ENCODE peak calls at places on chromosomes 5 and 9, in four cellular contexts. One of them, this sample, is unnamed.

GRCh38 chr9:71909887-71910601 is 949 bp downstream of the ABHD17B start:
- DNase-seq in esophagus muscularis mucosa: peak
- DNase-seq in breast epithelium: peak
- DNase-seq in mammary epithelial cell: peak
- DNase-seq in this sample: peak

GRCh38 chr5:27855491-27855890 is 817.1 kb upstream of the CDH9 start:
- DNase-seq in mammary epithelial cell: peak
- DNase-seq in breast epithelium: no peak
- DNase-seq in esophagus muscularis mucosa: no peak
- DNase-seq in this sample: no peak

GRCh38 chr9:128835246-128836210 is 5.9 kb upstream of the SPOUT1 start:
- DNase-seq in esophagus muscularis mucosa: no peak
- DNase-seq in mammary epithelial cell: no peak
- DNase-seq in breast epithelium: no peak
- DNase-seq in this sample: no peak

GRCh38 chr5:157893611-157894010 is 34.7 kb upstream of the CLINT1 start:
- DNase-seq in esophagus muscularis mucosa: no peak
- DNase-seq in breast epithelium: no peak
- DNase-seq in mammary epithelial cell: no peak
- DNase-seq in this sample: no peak

GRCh38 chr5:10595678-10596309 is 31.9 kb downstream of the ANKRD33B start:
- DNase-seq in mammary epithelial cell: peak
- DNase-seq in esophagus muscularis mucosa: peak
- DNase-seq in breast epithelium: no peak
- DNase-seq in this sample: no peak

GRCh38 chr5:158773151-158773550 is 326.6 kb downstream of the EBF1 start:
- DNase-seq in breast epithelium: no peak
- DNase-seq in mammary epithelial cell: no peak
- DNase-seq in esophagus muscularis mucosa: no peak
- DNase-seq in this sample: no peak

GRCh38 chr5:7926296-7926695 is 57.3 kb downstream of the MTRR start:
- DNase-seq in mammary epithelial cell: peak
- DNase-seq in breast epithelium: no peak
- DNase-seq in esophagus muscularis mucosa: no peak
- DNase-seq in this sample: no peak

GRCh38 chr9:82549174-82549821 is 513.6 kb downstream of the RASEF start:
- DNase-seq in breast epithelium: no peak
- DNase-seq in esophagus muscularis mucosa: no peak
- DNase-seq in mammary epithelial cell: no peak
- DNase-seq in this sample: no peak

GRCh38 chr5:67792891-67793290 is 422.7 kb upstream of the PIK3R1 start:
- DNase-seq in breast epithelium: no peak
- DNase-seq in esophagus muscularis mucosa: no peak
- DNase-seq in mammary epithelial cell: no peak
- DNase-seq in this sample: no peak

GRCh38 chr9:127793093-127793708 is 7.4 kb downstream of the CDK9 start:
- DNase-seq in breast epithelium: no peak
- DNase-seq in esophagus muscularis mucosa: no peak
- DNase-seq in mammary epithelial cell: no peak
- DNase-seq in this sample: no peak

GRCh38 chr5:79074641-79075040 is 5.1 kb downstream of the BHMT2 start:
- DNase-seq in breast epithelium: no peak
- DNase-seq in mammary epithelial cell: peak
- DNase-seq in esophagus muscularis mucosa: no peak
- DNase-seq in this sample: no peak

GRCh38 chr5:61620660-61621650 is 288.9 kb downstream of the ZSWIM6 start:
- DNase-seq in esophagus muscularis mucosa: no peak
- DNase-seq in breast epithelium: no peak
- DNase-seq in mammary epithelial cell: no peak
- DNase-seq in this sample: no peak

GRCh38 chr9:99000480-99001395 is 57.0 kb downstream of the COL15A1 start:
- DNase-seq in esophagus muscularis mucosa: no peak
- DNase-seq in mammary epithelial cell: peak
- DNase-seq in breast epithelium: no peak
- DNase-seq in this sample: peak

GRCh38 chr9:16133032-16133431 is 580.2 kb downstream of the CCDC171 start:
- DNase-seq in breast epithelium: no peak
- DNase-seq in esophagus muscularis mucosa: no peak
- DNase-seq in mammary epithelial cell: no peak
- DNase-seq in this sample: no peak

GRCh38 chr9:77384406-77384805 is 207.1 kb downstream of the VPS13A start:
- DNase-seq in mammary epithelial cell: peak
- DNase-seq in esophagus muscularis mucosa: no peak
- DNase-seq in breast epithelium: no peak
- DNase-seq in this sample: no peak

GRCh38 chr5:179486596-179487051 is 63.7 kb upstream of the RUFY1 start:
- DNase-seq in mammary epithelial cell: no peak
- DNase-seq in breast epithelium: no peak
- DNase-seq in esophagus muscularis mucosa: no peak
- DNase-seq in this sample: no peak

GRCh38 chr9:117403403-117403811 is 11.4 kb downstream of the ASTN2 start:
- DNase-seq in breast epithelium: no peak
- DNase-seq in esophagus muscularis mucosa: no peak
- DNase-seq in mammary epithelial cell: no peak
- DNase-seq in this sample: no peak

GRCh38 chr9:137383453-137384115 is 39.4 kb downstream of the EXD3 start:
- DNase-seq in esophagus muscularis mucosa: no peak
- DNase-seq in mammary epithelial cell: no peak
- DNase-seq in breast epithelium: no peak
- DNase-seq in this sample: no peak

GRCh38 chr9:111627260-111627963 is 3.7 kb upstream of the DNAJC25 start:
- DNase-seq in esophagus muscularis mucosa: no peak
- DNase-seq in breast epithelium: no peak
- DNase-seq in mammary epithelial cell: no peak
- DNase-seq in this sample: no peak

GRCh38 chr5:176985516-176985915 is 21.1 kb downstream of the UIMC1 start:
- DNase-seq in mammary epithelial cell: no peak
- DNase-seq in esophagus muscularis mucosa: no peak
- DNase-seq in breast epithelium: no peak
- DNase-seq in this sample: no peak

GRCh38 chr5:142508630-142509425 is 177.1 kb downstream of the FGF1 start:
- DNase-seq in esophagus muscularis mucosa: no peak
- DNase-seq in mammary epithelial cell: no peak
- DNase-seq in breast epithelium: no peak
- DNase-seq in this sample: no peak

GRCh38 chr5:179679014-179679674 is 1.7 kb downstream of the CBY3 start:
- DNase-seq in mammary epithelial cell: peak
- DNase-seq in esophagus muscularis mucosa: peak
- DNase-seq in breast epithelium: peak
- DNase-seq in this sample: peak

GRCh38 chr5:96687812-96688453 is 25.8 kb downstream of the CAST start:
- DNase-seq in mammary epithelial cell: no peak
- DNase-seq in esophagus muscularis mucosa: no peak
- DNase-seq in breast epithelium: no peak
- DNase-seq in this sample: no peak

GRCh38 chr5:148733601-148734438 is 79.5 kb upstream of the HTR4 start:
- DNase-seq in mammary epithelial cell: peak
- DNase-seq in breast epithelium: peak
- DNase-seq in esophagus muscularis mucosa: no peak
- DNase-seq in this sample: peak

DNA sequence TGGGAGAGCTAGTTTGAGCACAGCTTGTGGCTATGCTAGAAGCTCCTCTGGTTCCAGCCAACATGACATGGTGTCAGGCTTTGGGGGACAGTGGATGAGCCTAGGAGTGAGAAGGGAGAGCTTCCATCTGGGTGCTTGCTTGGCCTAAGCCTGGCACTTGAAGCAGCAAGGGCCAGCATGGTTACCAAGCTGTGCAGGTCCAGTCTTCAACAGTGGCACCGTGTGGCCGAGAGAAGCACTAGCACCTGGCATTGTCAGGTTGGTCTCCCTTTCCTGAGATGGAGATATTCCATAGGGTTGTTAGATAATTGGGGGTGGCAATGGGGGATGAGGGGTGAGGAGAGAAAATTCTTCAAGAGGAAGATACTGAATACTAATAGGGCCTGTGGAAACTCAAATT is 261.9 kb downstream of the PBX3 start:
- DNase-seq in mammary epithelial cell: no peak
- DNase-seq in breast epithelium: no peak
- DNase-seq in esophagus muscularis mucosa: no peak
- DNase-seq in this sample: no peak
- TF ChIP-seq CTCF in mammary epithelial cell: peak
- TF ChIP-seq CTCF in breast epithelium: no peak
- TF ChIP-seq CTCF in esophagus muscularis mucosa: no peak
- TF ChIP-seq CTCF in this sample: peak

DNA sequence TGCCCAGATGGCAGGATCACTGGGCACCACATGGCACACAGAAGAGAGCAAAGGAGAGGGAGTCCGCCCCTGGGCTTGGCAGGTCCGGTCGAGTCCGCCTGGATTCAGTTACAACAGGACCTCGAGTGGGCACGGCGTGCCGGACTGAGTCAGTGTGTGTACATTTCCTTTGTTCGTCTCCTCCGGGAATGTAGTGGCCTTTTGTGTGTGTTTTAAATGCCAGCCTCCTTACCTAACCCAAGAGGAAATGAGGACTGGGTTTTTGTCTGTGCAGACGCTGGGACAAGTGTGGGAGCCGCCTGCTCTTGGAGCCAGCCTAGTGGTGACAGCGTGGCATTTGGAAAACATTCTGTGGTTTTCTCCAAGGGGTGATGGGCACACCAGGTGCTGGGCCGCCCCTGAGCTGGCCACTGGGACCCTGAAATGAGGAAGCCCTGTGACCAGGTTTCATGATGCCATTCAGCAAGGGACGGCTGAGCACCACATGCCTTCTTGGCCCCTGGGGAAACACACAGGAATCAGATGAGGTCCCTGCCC is 9.6 kb downstream of the NEK6 start:
- DNase-seq in breast epithelium: peak
- DNase-seq in mammary epithelial cell: peak
- DNase-seq in esophagus muscularis mucosa: no peak
- DNase-seq in this sample: no peak
- TF ChIP-seq CTCF in breast epithelium: no peak
- TF ChIP-seq CTCF in mammary epithelial cell: no peak
- TF ChIP-seq CTCF in esophagus muscularis mucosa: no peak
- TF ChIP-seq CTCF in this sample: no peak

DNA sequence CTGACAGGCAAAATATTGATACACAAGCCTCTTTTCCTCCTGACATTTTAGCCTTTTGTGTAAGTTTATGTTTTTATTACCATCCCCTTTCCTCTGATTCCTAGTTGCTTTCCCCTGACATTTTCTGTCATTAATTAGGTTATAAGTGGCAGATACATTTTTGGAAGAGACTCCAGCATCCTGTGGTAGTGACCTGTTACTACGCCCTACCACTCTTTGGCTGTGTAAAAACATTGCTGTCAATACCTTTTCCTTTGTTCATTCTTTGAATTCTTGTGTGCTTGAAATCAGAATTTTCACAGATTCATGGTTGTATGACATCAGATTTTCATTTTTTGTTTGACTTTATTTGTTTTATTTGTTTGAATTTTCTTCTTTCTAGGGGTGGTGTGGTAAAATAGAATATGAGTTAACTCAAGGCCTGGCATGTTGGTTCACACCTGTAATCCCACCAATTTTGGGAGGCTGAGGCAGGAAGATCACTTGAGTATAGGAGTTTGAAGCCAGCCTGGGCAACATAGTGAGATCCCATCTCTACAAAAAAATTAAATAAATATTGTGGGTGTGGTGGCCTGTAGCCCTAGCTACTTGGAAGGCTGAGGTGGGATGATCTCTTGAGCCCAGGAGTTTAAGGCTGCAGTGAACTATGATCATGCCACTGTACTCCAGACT is 43.4 kb downstream of the UBE2R2 start:
- DNase-seq in breast epithelium: no peak
- DNase-seq in esophagus muscularis mucosa: no peak
- DNase-seq in mammary epithelial cell: no peak
- DNase-seq in this sample: no peak
- TF ChIP-seq CTCF in breast epithelium: no peak
- TF ChIP-seq CTCF in esophagus muscularis mucosa: peak
- TF ChIP-seq CTCF in mammary epithelial cell: peak
- TF ChIP-seq CTCF in this sample: peak

DNA sequence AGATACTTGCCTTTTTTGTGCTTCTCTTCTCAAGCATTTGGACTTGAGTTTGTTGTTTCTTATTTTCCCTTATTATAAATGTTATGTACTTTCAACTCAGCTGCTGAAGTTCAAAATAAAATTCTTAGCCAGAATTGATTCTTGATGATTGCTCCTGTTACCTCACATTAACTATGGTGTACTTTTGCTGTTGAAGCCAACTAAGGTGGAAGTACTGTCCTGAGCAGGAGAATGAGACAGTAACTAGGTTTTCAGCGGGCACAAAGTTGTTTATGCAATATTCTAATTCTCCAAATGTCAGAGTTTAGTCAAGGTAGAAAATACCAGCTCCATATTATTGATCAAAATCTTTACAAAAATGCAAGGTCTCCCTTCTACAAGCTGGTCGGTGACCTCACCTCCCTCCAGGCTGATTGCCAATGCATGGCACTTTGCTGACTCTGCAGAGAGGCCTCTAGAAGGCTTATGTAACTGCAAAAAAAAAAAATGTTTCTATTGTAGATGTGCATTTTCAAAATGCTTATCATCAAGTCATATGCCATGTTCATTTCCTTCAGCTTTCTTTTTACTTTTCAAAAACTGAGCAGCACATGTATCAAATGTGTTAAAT is 1783.5 kb upstream of the WWC1 start:
- DNase-seq in breast epithelium: no peak
- DNase-seq in esophagus muscularis mucosa: no peak
- DNase-seq in mammary epithelial cell: no peak
- DNase-seq in this sample: no peak
- TF ChIP-seq CTCF in breast epithelium: no peak
- TF ChIP-seq CTCF in esophagus muscularis mucosa: no peak
- TF ChIP-seq CTCF in mammary epithelial cell: no peak
- TF ChIP-seq CTCF in this sample: no peak

GRCh38 chr9:135960328-135961276 is 571 bp downstream of the UBAC1 start:
- DNase-seq in mammary epithelial cell: peak
- DNase-seq in esophagus muscularis mucosa: no peak
- DNase-seq in breast epithelium: no peak
- DNase-seq in this sample: peak

GRCh38 chr9:135961811-135962695 is 880 bp upstream of the UBAC1 start:
- DNase-seq in breast epithelium: no peak
- DNase-seq in mammary epithelial cell: no peak
- DNase-seq in esophagus muscularis mucosa: no peak
- DNase-seq in this sample: no peak

GRCh38 chr9:135962696-135963307 is 1.6 kb upstream of the UBAC1 start:
- DNase-seq in esophagus muscularis mucosa: no peak
- DNase-seq in mammary epithelial cell: no peak
- DNase-seq in breast epithelium: no peak
- DNase-seq in this sample: no peak

GRCh38 chr9:135959814-135960213 is 1.4 kb downstream of the UBAC1 start:
- DNase-seq in esophagus muscularis mucosa: no peak
- DNase-seq in mammary epithelial cell: no peak
- DNase-seq in breast epithelium: no peak
- DNase-seq in this sample: no peak

GRCh38 chr9:135961277-135961705 is at the start of gene UBAC1:
- DNase-seq in breast epithelium: peak
- DNase-seq in mammary epithelial cell: peak
- DNase-seq in esophagus muscularis mucosa: peak
- DNase-seq in this sample: peak
- TF ChIP-seq CTCF in breast epithelium: peak
- TF ChIP-seq CTCF in mammary epithelial cell: no peak
- TF ChIP-seq CTCF in esophagus muscularis mucosa: peak
- TF ChIP-seq CTCF in this sample: peak

GRCh38 chr5:132753135-132753987 is 6.1 kb downstream of the CCNI2 start:
- DNase-seq in esophagus muscularis mucosa: no peak
- DNase-seq in mammary epithelial cell: peak
- DNase-seq in breast epithelium: no peak
- DNase-seq in this sample: no peak
- TF ChIP-seq CTCF in esophagus muscularis mucosa: no peak
- TF ChIP-seq CTCF in mammary epithelial cell: no peak
- TF ChIP-seq CTCF in breast epithelium: no peak
- TF ChIP-seq CTCF in this sample: no peak

This sample was measured in neural crest cell.